ENCODE peak calls at places on chromosomes 7 and 10, in eight cellular contexts. H is cardiac muscle cell; O is activated naive CD4-positive, alpha-beta T cell treated with Interleukin-2 at 50 U/mL for 16 hours; D is GM04503; A is Ammon's horn; R is AG08395; K is endothelial cell; P is foreskin fibroblast. G is an unnamed sample.

GRCh38 chr7:151814400-151814914 is 62.5 kb downstream of the PRKAG2 start:
- DNase-seq in H (no peak), O (no peak), D (no peak), A (peak), R (peak), K (no peak), P (peak), G (no peak)

GRCh38 chr7:139427788-139428187 is 55.7 kb downstream of the KLRG2 start:
- DNase-seq in H (no peak), O (no peak), D (no peak), A (no peak), R (no peak), K (no peak), P (no peak), G (no peak)

GRCh38 chr7:38795596-38795995 is 113.4 kb downstream of the VPS41 start:
- DNase-seq in H (no peak), O (no peak), D (no peak), A (no peak), R (no peak), K (no peak), P (no peak), G (no peak)

GRCh38 chr10:62580396-62580795 is 206.2 kb downstream of the ZNF365 start:
- DNase-seq in H (peak), O (no peak), D (no peak), A (no peak), R (no peak), K (no peak), P (peak), G (no peak)

GRCh38 chr7:132485600-132486594 is 90.4 kb downstream of the PLXNA4 start:
- DNase-seq in H (peak), O (peak), D (no peak), A (no peak), R (no peak), K (no peak), P (no peak), G (no peak)

GRCh38 chr10:28130267-28130666 is 131.4 kb upstream of the ODAD2 start:
- DNase-seq in H (peak), O (no peak), D (peak), A (no peak), R (peak), K (no peak), P (peak), G (no peak)

GRCh38 chr10:17344206-17344605 is 110.2 kb downstream of the ST8SIA6 start:
- DNase-seq in H (peak), O (no peak), D (no peak), A (no peak), R (no peak), K (no peak), P (no peak), G (no peak)

GRCh38 chr10:100184426-100185219 is 1.2 kb downstream of the ERLIN1 start:
- DNase-seq in H (peak), O (no peak), D (no peak), A (no peak), R (peak), K (no peak), P (peak), G (no peak)

GRCh38 chr7:158495780-158496179 is 91.8 kb downstream of the PTPRN2 start:
- DNase-seq in H (peak), O (no peak), D (no peak), A (no peak), R (no peak), K (no peak), P (peak), G (no peak)

GRCh38 chr10:9289811-9290210 is 1235.3 kb downstream of the GATA3 start:
- DNase-seq in H (no peak), O (no peak), D (no peak), A (no peak), R (no peak), K (no peak), P (peak), G (no peak)

GRCh38 chr10:114384601-114385000 is 19.7 kb downstream of the AFAP1L2 start:
- DNase-seq in H (no peak), O (no peak), D (no peak), A (no peak), R (no peak), K (no peak), P (no peak), G (no peak)

GRCh38 chr7:45976485-45976856 is 55.4 kb upstream of the IGFBP3 start:
- DNase-seq in H (no peak), O (no peak), D (no peak), A (no peak), R (no peak), K (no peak), P (no peak), G (no peak)

GRCh38 chr7:1715671-1716074 is 45.6 kb downstream of the ELFN1 start:
- DNase-seq in H (no peak), O (no peak), D (no peak), A (no peak), R (no peak), K (no peak), P (no peak), G (no peak)

GRCh38 chr10:78470267-78471103 is 436.8 kb downstream of the RPS24 start:
- DNase-seq in H (no peak), O (no peak), D (no peak), A (no peak), R (no peak), K (no peak), P (no peak), G (no peak)

GRCh38 chr7:123485187-123485586 is 49.2 kb downstream of the IQUB start:
- DNase-seq in H (peak), O (no peak), D (no peak), A (no peak), R (no peak), K (no peak), P (no peak), G (no peak)

GRCh38 chr7:128425851-128426250 is 16.1 kb upstream of the IMPDH1 start:
- DNase-seq in H (peak), O (peak), D (no peak), A (peak), R (peak), K (peak), P (peak), G (no peak)

GRCh38 chr10:70479161-70479531 is 579 bp downstream of the PALD1 start:
- DNase-seq in H (no peak), O (no peak), D (no peak), A (no peak), R (no peak), K (no peak), P (no peak), G (no peak)

GRCh38 chr10:88028654-88029053 is 165.2 kb downstream of the PTEN start:
- DNase-seq in H (no peak), O (no peak), D (no peak), A (no peak), R (no peak), K (no peak), P (no peak), G (no peak)

GRCh38 chr10:5046410-5046809 is 42.8 kb upstream of the AKR1C2 start:
- DNase-seq in H (no peak), O (no peak), D (no peak), A (no peak), R (no peak), K (no peak), P (no peak), G (no peak)

GRCh38 chr10:101643546-101643945 is 51.4 kb downstream of the FBXW4 start:
- DNase-seq in H (no peak), O (no peak), D (no peak), A (no peak), R (no peak), K (no peak), P (no peak), G (no peak)

GRCh38 chr10:74103560-74104248 is 46.9 kb downstream of the AP3M1 start:
- DNase-seq in H (peak), O (no peak), D (no peak), A (peak), R (peak), K (no peak), P (peak), G (no peak)

GRCh38 chr7:33716581-33717477 is 188.5 kb upstream of the BMPER start:
- DNase-seq in H (peak), O (no peak), D (no peak), A (peak), R (peak), K (no peak), P (peak), G (no peak)

GRCh38 chr7:31318308-31318707 is 22.2 kb downstream of the NEUROD6 start:
- DNase-seq in H (no peak), O (no peak), D (no peak), A (no peak), R (no peak), K (no peak), P (no peak), G (no peak)

GRCh38 chr10:84138478-84139125 is 707 bp upstream of the GHITM start:
- DNase-seq in H (no peak), O (peak), D (peak), A (no peak), R (peak), K (no peak), P (no peak), G (no peak)

GRCh38 chr7:30276203-30276900 is 8.0 kb upstream of the ZNRF2 start:
- DNase-seq in H (peak), O (peak), D (no peak), A (peak), R (peak), K (peak), P (peak), G (no peak)

GRCh38 chr7:137453356-137453755 is 109.8 kb upstream of the PTN start:
- DNase-seq in H (no peak), O (no peak), D (no peak), A (peak), R (no peak), K (no peak), P (no peak), G (no peak)

GRCh38 chr10:31887850-31888249 is 40.8 kb downstream of the ARHGAP12 start:
- DNase-seq in H (no peak), O (no peak), D (no peak), A (no peak), R (no peak), K (no peak), P (no peak), G (no peak)

GRCh38 chr10:72335394-72336258 is 19.1 kb downstream of the DNAJB12 start:
- DNase-seq in H (peak), O (peak), D (no peak), A (no peak), R (no peak), K (no peak), P (no peak), G (no peak)

GRCh38 chr10:14560274-14560673 is 214.4 kb downstream of the FAM107B start:
- DNase-seq in H (peak), O (peak), D (no peak), A (peak), R (peak), K (peak), P (peak), G (no peak)

GRCh38 chr7:130560972-130561371 is 69.1 kb downstream of the MEST start:
- DNase-seq in H (peak), O (no peak), D (peak), A (no peak), R (peak), K (no peak), P (peak), G (no peak)

GRCh38 chr7:120110169-120110568 is 162.8 kb upstream of the KCND2 start:
- DNase-seq in H (no peak), O (no peak), D (no peak), A (no peak), R (no peak), K (no peak), P (no peak), G (peak)

GRCh38 chr7:1474736-1475135 is 15.5 kb upstream of the MICALL2 start:
- DNase-seq in H (no peak), O (no peak), D (no peak), A (no peak), R (peak), K (no peak), P (peak), G (no peak)

GRCh38 chr7:2404714-2405119 is 1.3 kb downstream of the CHST12 start:
- DNase-seq in H (no peak), O (no peak), D (no peak), A (no peak), R (no peak), K (no peak), P (no peak), G (no peak)

GRCh38 chr7:7695418-7695817 is 23.0 kb downstream of the RPA3 start:
- DNase-seq in H (peak), O (no peak), D (no peak), A (no peak), R (no peak), K (no peak), P (peak), G (no peak)

GRCh38 chr10:13550813-13551212 is 22.0 kb upstream of the BEND7 start:
- DNase-seq in H (no peak), O (no peak), D (no peak), A (no peak), R (no peak), K (no peak), P (no peak), G (no peak)

GRCh38 chr7:6653101-6653995 is 16.2 kb downstream of the ZNF316 start:
- DNase-seq in H (no peak), O (no peak), D (no peak), A (no peak), R (no peak), K (no peak), P (no peak), G (no peak)

GRCh38 chr10:80684217-80684616 is 146.5 kb downstream of the SH2D4B start:
- DNase-seq in H (peak), O (no peak), D (no peak), A (peak), R (no peak), K (no peak), P (peak), G (no peak)

G was measured in iPS DF 19.7.